ENCODE peak calls at places on chromosomes 6 and 20, in nine cellular contexts. W is upper lobe of right lung; Z is AG04450; G is adrenal gland; O is kidney; A is heart right ventricle; N is breast epithelium; H is CD8-positive, alpha-beta memory T cell; M is fibroblast of lung. J is an unnamed sample.

GRCh38 chr6:21340563-21340962 is 253.0 kb upstream of the SOX4 start:
- DNase-seq in O (no peak), N (no peak), Z (no peak), G (no peak), H (no peak), M (peak), W (no peak), A (no peak), J (no peak)

GRCh38 chr20:36337886-36338285 is 31.7 kb downstream of the DLGAP4 start:
- DNase-seq in H (no peak), Z (no peak), G (no peak), O (peak), N (no peak), W (no peak), A (no peak), M (no peak), J (no peak)

GRCh38 chr6:26240157-26240980 is 124.6 kb upstream of the BTN3A2 start:
- DNase-seq in W (no peak), G (peak), N (peak), Z (no peak), O (peak), H (peak), A (peak), M (peak), J (no peak)

GRCh38 chr6:134347916-134348805 is 30.2 kb upstream of the SGK1 start:
- DNase-seq in O (no peak), H (no peak), G (peak), M (peak), W (no peak), N (peak), A (peak), Z (peak), J (no peak)

GRCh38 chr6:50905297-50905696 is 86.6 kb downstream of the TFAP2B start:
- DNase-seq in N (no peak), H (no peak), A (no peak), W (no peak), Z (no peak), O (no peak), G (no peak), M (no peak), J (no peak)

GRCh38 chr6:25754508-25754907 is at the start of gene SLC17A4:
- DNase-seq in W (no peak), Z (no peak), G (no peak), O (no peak), H (no peak), A (no peak), N (no peak), M (no peak), J (no peak)

GRCh38 chr20:59647271-59647670 is 42.9 kb downstream of the PHACTR3 start:
- DNase-seq in O (no peak), M (no peak), A (no peak), Z (no peak), G (peak), W (no peak), N (peak), H (no peak), J (no peak)

GRCh38 chr6:118705799-118706481 is 54.5 kb upstream of the CEP85L start:
- DNase-seq in M (peak), H (peak), Z (no peak), O (no peak), G (no peak), A (no peak), N (no peak), W (no peak), J (no peak)

GRCh38 chr6:60643870-60644269 is 1642.2 kb downstream of the KHDRBS2 start:
- DNase-seq in W (no peak), N (no peak), G (no peak), M (no peak), O (no peak), Z (no peak), A (no peak), H (no peak), J (no peak)

GRCh38 chr20:674936-675452 is 608 bp downstream of the SCRT2 start:
- DNase-seq in Z (no peak), M (no peak), N (no peak), W (no peak), A (no peak), H (no peak), G (no peak), O (no peak), J (no peak)

GRCh38 chr6:100726741-100727140 is 154.4 kb downstream of the ASCC3 start:
- DNase-seq in W (no peak), N (no peak), G (no peak), H (no peak), A (no peak), Z (no peak), M (peak), O (no peak), J (no peak)

GRCh38 chr20:25632940-25633790 is 9.4 kb upstream of the NANP start:
- DNase-seq in M (no peak), A (no peak), O (no peak), H (no peak), N (no peak), Z (no peak), W (no peak), G (no peak), J (no peak)

GRCh38 chr20:22524393-22525015 is 59.9 kb downstream of the FOXA2 start:
- DNase-seq in A (no peak), W (no peak), N (no peak), H (no peak), Z (no peak), O (no peak), M (no peak), G (no peak), J (no peak)
- H3K4me3 ChIP-seq in A (no peak), W (no peak), N (no peak), H (no peak), Z (no peak), O (no peak), M (no peak), G (no peak), J (no peak)

GRCh38 chr6:149303468-149303867 is 14.0 kb upstream of the TAB2 start:
- DNase-seq in G (no peak), M (no peak), H (no peak), A (no peak), W (no peak), Z (no peak), O (no peak), N (no peak), J (no peak)

GRCh38 chr6:149302723-149303122 is 14.8 kb upstream of the TAB2 start:
- DNase-seq in Z (no peak), A (no peak), O (no peak), N (no peak), M (no peak), H (no peak), G (no peak), W (no peak), J (no peak)

GRCh38 chr6:149311293-149311692 is 6.2 kb upstream of the TAB2 start:
- DNase-seq in W (no peak), G (no peak), O (no peak), Z (no peak), A (no peak), N (no peak), M (no peak), H (no peak), J (no peak)

GRCh38 chr6:149305372-149305771 is 12.1 kb upstream of the TAB2 start:
- DNase-seq in Z (no peak), H (no peak), G (no peak), A (no peak), W (no peak), M (no peak), N (no peak), O (no peak), J (no peak)

GRCh38 chr6:149306967-149307366 is 10.5 kb upstream of the TAB2 start:
- DNase-seq in H (no peak), M (peak), Z (no peak), W (no peak), O (no peak), G (no peak), A (no peak), N (no peak), J (no peak)
- H3K4me3 ChIP-seq in H (no peak), M (no peak), Z (no peak), W (no peak), O (no peak), G (no peak), A (no peak), N (no peak), J (no peak)

GRCh38 chr6:66735106-66735890 is 1028.3 kb upstream of the EYS start:
- DNase-seq in Z (no peak), H (no peak), G (no peak), W (no peak), A (no peak), N (no peak), O (no peak), M (peak), J (no peak)

GRCh38 chr6:66725670-66726069 is 1018.6 kb upstream of the EYS start:
- DNase-seq in A (no peak), Z (no peak), W (no peak), H (no peak), N (no peak), O (no peak), M (no peak), G (no peak), J (no peak)

GRCh38 chr6:66731310-66731709 is 1024.3 kb upstream of the EYS start:
- DNase-seq in M (no peak), O (no peak), Z (no peak), H (no peak), N (no peak), G (no peak), A (no peak), W (no peak), J (no peak)
- H3K4me3 ChIP-seq in M (no peak), O (no peak), Z (no peak), H (no peak), N (no peak), G (no peak), A (no peak), W (no peak), J (no peak)

DNA sequence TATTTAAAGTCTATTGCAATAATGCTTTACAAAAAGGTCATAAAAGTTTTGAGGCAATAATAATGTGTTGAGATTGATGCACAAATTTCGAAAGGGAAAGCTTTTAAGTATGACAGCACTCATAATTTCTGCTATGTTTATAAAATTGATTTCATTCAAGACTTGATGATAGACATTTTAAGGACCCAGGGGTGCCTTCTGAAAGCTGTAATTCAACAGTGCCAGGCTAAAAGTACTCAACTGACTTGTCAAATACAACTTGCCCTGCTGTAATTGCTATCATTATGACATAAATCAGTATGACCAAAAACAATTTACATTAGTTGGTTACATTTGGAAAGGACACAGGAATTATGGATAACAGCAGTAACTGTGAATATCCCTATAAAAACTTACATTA is 178.9 kb downstream of the MMUT start:
- DNase-seq in A (no peak), N (no peak), G (no peak), O (no peak), W (no peak), H (no peak), Z (no peak), M (no peak), J (no peak)
- H3K4me3 ChIP-seq in A (no peak), N (no peak), G (no peak), O (no peak), W (no peak), H (no peak), Z (no peak), M (no peak), J (no peak)